ENCODE peak calls at places on chromosome 22, in six cellular contexts. M is A549, X is K562, N is endothelial cell of umbilical vein, Q is GM12878, A is HepG2. S is an unnamed sample.

GRCh38 chr22:40890881-40891280 is 29.0 kb upstream of the DNAJB7 start:
- DNase-seq in M (no peak), X (no peak), N (no peak), A (no peak), Q (no peak), S (no peak)

GRCh38 chr22:43777204-43777671 is 34.9 kb downstream of the EFCAB6 start:
- DNase-seq in A (no peak), Q (no peak), X (peak; percentile 1), N (peak; percentile 19), M (no peak), S (no peak)

GRCh38 chr22:38572065-38572464 is 2.1 kb upstream of the DMC1 start:
- DNase-seq in Q (peak; percentile 12), A (peak; percentile 38), M (peak; percentile 18), N (peak; percentile 63), X (peak; percentile 61), S (peak; percentile 64)

GRCh38 chr22:17096095-17096494 is 11.3 kb downstream of the IL17RA start:
- DNase-seq in M (no peak), A (no peak), Q (no peak), X (no peak), N (no peak), S (no peak)

GRCh38 chr22:42742940-42743339 is 22.3 kb upstream of the A4GALT start:
- DNase-seq in A (no peak), Q (no peak), X (no peak), N (no peak), M (no peak), S (no peak)

GRCh38 chr22:39142088-39142667 is 10.3 kb downstream of the CBX7 start:
- DNase-seq in M (no peak), A (no peak), X (no peak), Q (no peak), N (no peak), S (no peak)

GRCh38 chr22:19634206-19634536 is 80.1 kb upstream of the SEPTIN5 start:
- DNase-seq in M (no peak), X (no peak), Q (no peak), N (no peak), A (no peak), S (no peak)

GRCh38 chr22:37806409-37807338 is 1.1 kb upstream of the GCAT start:
- DNase-seq in N (peak; percentile 44), Q (no peak), A (peak; percentile 34), X (peak; percentile 64), M (no peak), S (peak; percentile 41)

GRCh38 chr22:21443057-21443734 is 24.0 kb upstream of the TMEM191C start:
- DNase-seq in N (no peak), A (no peak), M (no peak), Q (no peak), X (no peak), S (no peak)
- TF ChIP-seq MYC in N (no peak), A (no peak), M (no peak), Q (no peak), X (no peak), S (no peak)

GRCh38 chr22:32969502-32969901 is 88.7 kb downstream of the SYN3 start:
- DNase-seq in M (no peak), X (no peak), A (peak; percentile 63), Q (no peak), N (no peak), S (no peak)

GRCh38 chr22:32964411-32965057 is 93.6 kb downstream of the SYN3 start:
- DNase-seq in A (no peak), M (no peak), N (no peak), X (no peak), Q (no peak), S (no peak)

GRCh38 chr22:32971252-32971651 is 86.9 kb downstream of the SYN3 start:
- DNase-seq in M (no peak), Q (no peak), N (no peak), A (no peak), X (no peak), S (no peak)

DNA sequence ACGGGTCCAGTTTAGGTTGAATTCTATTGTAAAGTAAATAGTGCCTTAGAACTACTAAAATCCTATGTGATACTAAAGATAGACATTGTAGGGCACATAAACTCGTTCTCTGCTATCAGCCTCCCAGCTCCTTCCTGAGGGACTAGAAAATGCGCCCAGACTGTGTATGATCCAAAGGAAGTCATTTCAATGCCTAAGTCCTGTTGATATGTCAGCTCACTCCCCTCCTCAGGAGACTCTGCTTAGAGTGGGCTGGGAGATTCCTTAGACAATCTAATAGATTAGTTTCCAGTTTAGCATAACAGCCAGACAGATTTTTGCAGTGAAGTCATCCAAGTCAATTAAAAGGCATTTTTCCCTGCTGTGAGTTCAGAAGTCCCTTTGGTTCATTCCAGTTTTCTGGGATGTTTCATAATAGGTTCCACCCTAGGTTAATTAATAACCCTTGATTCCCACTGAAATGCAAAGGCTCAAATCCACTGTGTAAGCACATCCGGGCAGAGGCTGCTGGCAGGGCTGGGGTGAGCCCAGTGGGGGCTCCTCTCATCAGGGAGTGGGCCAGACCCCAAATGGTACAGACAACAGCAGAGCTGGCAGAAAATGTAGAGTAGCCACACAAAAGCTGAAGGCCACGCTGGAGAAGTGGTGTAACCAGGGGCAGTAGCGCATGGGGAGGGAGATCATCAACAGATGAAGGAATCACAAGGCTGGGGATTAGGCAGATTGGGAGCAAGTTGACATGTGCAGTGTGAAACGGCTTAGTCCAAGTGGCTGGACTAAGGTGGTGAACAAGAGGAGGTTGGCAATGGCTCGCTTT is 90.7 kb downstream of the SYN3 start:
- DNase-seq in Q (no peak), M (no peak), A (peak; percentile 93), X (no peak), N (no peak), S (no peak)
- TF ChIP-seq POLR2A in Q (no peak), M (no peak), A (peak; percentile 27), X (no peak), N (no peak), S (no peak)

DNA sequence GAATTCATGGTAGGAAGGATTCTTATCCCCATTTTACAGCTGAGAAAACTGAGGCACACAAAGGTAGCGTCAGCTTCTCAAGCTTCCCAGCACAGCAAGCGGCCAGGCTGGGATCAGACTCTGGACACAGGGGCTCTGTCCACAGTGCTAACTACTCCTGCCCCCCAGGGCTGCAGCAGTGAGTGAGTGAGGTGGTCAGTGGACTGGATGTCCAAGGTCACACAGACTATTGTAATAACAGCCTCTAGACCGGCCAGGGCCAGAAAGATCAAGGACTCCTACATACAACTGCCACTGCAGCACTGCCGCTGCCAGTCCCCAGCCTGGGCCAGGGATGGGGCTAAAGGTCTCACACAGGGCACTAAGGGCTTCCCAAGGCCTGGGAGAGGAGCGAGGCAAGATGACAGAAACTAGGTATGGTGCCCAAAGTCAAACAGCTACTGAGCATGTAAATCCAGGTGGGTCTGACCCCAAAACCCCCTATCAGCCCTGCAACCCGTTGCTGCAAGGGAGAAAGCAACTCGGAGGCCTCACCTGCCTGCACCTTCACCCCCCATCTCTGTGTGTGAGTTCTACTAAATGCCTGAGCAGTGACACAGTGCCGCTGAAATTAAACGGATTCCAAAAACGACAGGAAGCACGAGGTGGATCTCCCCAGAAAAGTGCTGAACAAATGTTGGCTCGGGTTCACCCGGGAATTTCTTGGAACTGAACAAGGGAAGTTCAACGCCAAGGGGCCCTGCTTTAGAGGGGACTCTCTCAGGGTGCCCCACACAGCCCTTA is 161.8 kb upstream of the GRK3 start:
- DNase-seq in X (peak; percentile 9), Q (no peak), M (no peak), N (no peak), A (peak; percentile 95), S (no peak)
- TF ChIP-seq MAX in X (no peak), Q (no peak), M (no peak), N (no peak), A (peak; percentile 68), S (no peak)

DNA sequence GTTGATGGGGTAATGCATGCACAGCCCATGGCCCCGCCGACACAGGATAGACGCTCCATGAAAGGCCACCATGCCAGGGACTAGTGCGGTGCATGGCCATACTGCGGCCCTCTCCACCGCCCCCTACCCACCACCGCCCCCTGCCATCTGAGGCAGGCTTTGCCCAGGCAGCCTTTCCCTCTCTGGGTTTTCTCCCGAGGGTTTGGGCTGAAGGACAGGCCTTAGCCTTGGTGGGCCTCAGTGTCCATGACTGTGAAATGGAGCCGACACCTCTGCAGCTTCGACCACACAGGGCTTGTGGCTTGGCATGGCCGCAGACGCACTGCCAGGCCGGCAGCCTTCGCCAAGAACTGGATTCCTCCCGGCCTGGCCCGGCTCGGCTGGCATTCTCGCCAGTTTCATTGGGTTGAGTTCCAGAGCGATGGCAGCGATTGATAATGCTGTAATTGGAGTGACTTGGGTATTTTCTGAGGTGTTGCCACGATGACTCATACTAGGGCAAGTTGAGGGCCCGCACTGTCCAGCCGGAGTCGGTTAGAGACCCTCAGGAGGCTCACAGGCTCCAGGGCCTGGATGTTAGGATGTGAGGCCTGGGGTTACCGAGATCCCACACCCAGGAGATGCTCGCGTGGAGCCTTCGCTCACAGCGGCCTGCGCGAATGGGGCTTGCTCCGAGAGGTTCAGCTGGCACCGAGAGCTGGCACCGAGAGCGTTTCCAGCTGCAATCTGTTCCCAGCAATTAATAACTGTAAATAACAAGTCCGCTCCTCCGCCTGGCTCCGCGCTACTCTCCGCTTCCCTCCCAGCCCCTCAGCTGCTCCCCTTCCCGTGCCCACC is 111.2 kb downstream of the WNT7B start:
- DNase-seq in Q (no peak), X (no peak), A (no peak), N (no peak), M (no peak), S (no peak)
- TF ChIP-seq MYC in Q (no peak), X (no peak), A (no peak), N (no peak), M (no peak), S (no peak)

GRCh38 chr22:29030618-29031235 is 30.9 kb downstream of the C22orf31 start:
- DNase-seq in Q (no peak), A (peak; percentile 93), X (peak; percentile 65), N (peak; percentile 82), M (peak; percentile 75), S (no peak)
- TF ChIP-seq POLR2A in Q (no peak), A (no peak), X (no peak), N (no peak), M (no peak), S (no peak)

S was measured in NB4.